ENCODE peak calls at places on chromosomes 16 and 17, in ten cellular contexts. P is glomerular endothelial cell, M is kidney tubule cell, X is T-helper 17 cell, K is MG63, U is neural progenitor cell, I is aorta, R is skeletal muscle cell, T is kidney, H is NCI-H1092. G is an unnamed sample.
A peak's percentile ranks its signal among the peaks of the same experiment; 100 is the strongest.

GRCh38 chr16:86296263-86296662 is 214.1 kb upstream of the FOXF1 start:
- DNase-seq in P (no peak), M (no peak), X (no peak), K (no peak), U (no peak), I (no peak), R (no peak), T (no peak), H (no peak), G (no peak)

GRCh38 chr17:53499277-53499676 is 323.4 kb upstream of the KIF2B start:
- DNase-seq in P (no peak), M (no peak), X (no peak), K (no peak), U (no peak), I (no peak), R (no peak), T (no peak), H (no peak), G (no peak)

GRCh38 chr17:21201302-21201602 is 12.7 kb downstream of the TMEM11 start:
- DNase-seq in P (no peak), M (peak; percentile 14), X (no peak), K (no peak), U (no peak), I (no peak), R (no peak), T (no peak), H (no peak), G (no peak)

GRCh38 chr17:2521257-2521656 is 9.6 kb upstream of the METTL16 start:
- DNase-seq in P (no peak), M (no peak), X (no peak), K (no peak), U (no peak), I (no peak), R (no peak), T (no peak), H (no peak), G (no peak)

GRCh38 chr16:9091867-9092281 is 430 bp downstream of the HAPSTR1 start:
- DNase-seq in P (no peak), M (peak; percentile 43), X (peak; percentile 37), K (peak; percentile 52), U (no peak), I (peak; percentile 68), R (no peak), T (peak; percentile 90), H (no peak), G (no peak)

GRCh38 chr17:75753514-75754377 is 11.2 kb downstream of the GALK1 start:
- DNase-seq in P (no peak), M (peak; percentile 60), X (peak; percentile 68), K (peak; percentile 78), U (peak; percentile 89), I (peak; percentile 83), R (no peak), T (peak; percentile 92), H (peak; percentile 57), G (no peak)

GRCh38 chr16:27520982-27521673 is 28.6 kb downstream of the GTF3C1 start:
- DNase-seq in P (peak; percentile 64), M (no peak), X (no peak), K (no peak), U (no peak), I (peak; percentile 75), R (peak; percentile 32), T (no peak), H (no peak), G (no peak)

GRCh38 chr16:67910162-67910561 is 17.1 kb downstream of the PSKH1 start:
- DNase-seq in P (no peak), M (no peak), X (no peak), K (peak; percentile 16), U (no peak), I (no peak), R (peak; percentile 72), T (no peak), H (no peak), G (no peak)

GRCh38 chr16:964696-965395 is 5.9 kb downstream of the LMF1 start:
- DNase-seq in P (no peak), M (no peak), X (peak; percentile 46), K (peak; percentile 75), U (no peak), I (no peak), R (no peak), T (peak; percentile 56), H (no peak), G (no peak)

GRCh38 chr17:8875957-8876356 is 8.5 kb upstream of the PIK3R6 start:
- DNase-seq in P (no peak), M (no peak), X (no peak), K (peak; percentile 75), U (no peak), I (no peak), R (peak; percentile 13), T (no peak), H (no peak), G (peak; percentile 78)

GRCh38 chr16:6081320-6081976 is 983.9 kb upstream of the EEF2KMT start:
- DNase-seq in P (no peak), M (peak; percentile 41), X (no peak), K (no peak), U (peak; percentile 59), I (no peak), R (no peak), T (no peak), H (no peak), G (no peak)

GRCh38 chr17:59826741-59827453 is 65.8 kb downstream of the TUBD1 start:
- DNase-seq in P (no peak), M (no peak), X (no peak), K (no peak), U (no peak), I (no peak), R (no peak), T (no peak), H (no peak), G (no peak)

GRCh38 chr16:47142469-47143328 is 1.0 kb downstream of the NETO2 start:
- DNase-seq in P (no peak), M (peak; percentile 47), X (peak; percentile 23), K (peak; percentile 33), U (peak; percentile 68), I (peak; percentile 50), R (no peak), T (peak; percentile 77), H (no peak), G (no peak)

GRCh38 chr16:55501549-55502322 is 7.1 kb upstream of the LPCAT2 start:
- DNase-seq in P (no peak), M (no peak), X (no peak), K (no peak), U (peak; percentile 28), I (no peak), R (no peak), T (no peak), H (no peak), G (no peak)

G was measured in HS-5.